ENCODE peak calls at places on chromosomes 3 and 15, in four cellular contexts. D is stomach, C is fibroblast of mammary gland, W is tibial nerve. L is an unnamed sample.

GRCh38 chr15:76056931-76057330 is 2.9 kb upstream of the TMEM266 start:
- DNase-seq in D (no peak), C (no peak), W (no peak), L (no peak)

GRCh38 chr3:194906229-194906629 is 220.5 kb downstream of the FAM43A start:
- DNase-seq in W (no peak), C (peak; percentile 71), D (no peak), L (no peak)

GRCh38 chr3:112774293-112774926 is 72.3 kb downstream of the CD200R1L start:
- DNase-seq in W (no peak), D (no peak), C (peak; percentile 91), L (peak; percentile 78)

GRCh38 chr3:187798531-187799520 is 53.6 kb upstream of the BCL6 start:
- DNase-seq in D (no peak), W (no peak), C (no peak), L (no peak)

GRCh38 chr3:184284696-184285095 is 8.9 kb downstream of the ECE2 start:
- DNase-seq in D (peak; percentile 34), C (peak; percentile 74), W (no peak), L (peak; percentile 65)

GRCh38 chr15:90033448-90033847 is 32.3 kb downstream of the ZNF710 start:
- DNase-seq in D (no peak), C (no peak), W (no peak), L (no peak)

GRCh38 chr15:64356443-64357040 is 569 bp upstream of the CSNK1G1 start:
- DNase-seq in C (peak; percentile 91), D (no peak), W (no peak), L (no peak)

GRCh38 chr15:47794266-47794914 is 77.1 kb downstream of the SEMA6D start:
- DNase-seq in W (no peak), C (peak; percentile 4), D (no peak), L (no peak)

GRCh38 chr15:94671845-94672524 is 440.6 kb downstream of the MCTP2 start:
- DNase-seq in W (no peak), C (no peak), D (no peak), L (peak; percentile 62)

GRCh38 chr3:179323197-179323901 is 518 bp downstream of the ZNF639 start:
- DNase-seq in W (peak; percentile 65), C (peak; percentile 81), D (peak; percentile 65), L (peak; percentile 71)

GRCh38 chr15:55708720-55709119 is 34.2 kb downstream of the PRTG start:
- DNase-seq in W (no peak), C (no peak), D (no peak), L (no peak)

GRCh38 chr3:170033489-170033888 is 4.3 kb upstream of the GPR160 start:
- DNase-seq in W (no peak), D (no peak), C (no peak), L (no peak)

GRCh38 chr15:80645494-80646065 is 49.5 kb upstream of the ABHD17C start:
- DNase-seq in D (no peak), C (peak; percentile 73), W (no peak), L (no peak)

GRCh38 chr3:4979401-4980228 is at the start of gene BHLHE40:
- DNase-seq in W (no peak), C (peak; percentile 27), D (no peak), L (no peak)

GRCh38 chr3:25783661-25784512 is 644 bp upstream of the NGLY1 start:
- DNase-seq in W (no peak), D (peak; percentile 57), C (peak; percentile 71), L (peak; percentile 46)

GRCh38 chr3:184552863-184553262 is 8.7 kb upstream of the EPHB3 start:
- DNase-seq in D (no peak), C (no peak), W (no peak), L (no peak)

GRCh38 chr3:59406943-59407342 is 357.1 kb upstream of the CFAP20DC start:
- DNase-seq in W (no peak), C (no peak), D (no peak), L (no peak)

GRCh38 chr3:114827495-114827894 is 319.6 kb downstream of the ZBTB20 start:
- DNase-seq in D (no peak), C (peak; percentile 71), W (no peak), L (peak; percentile 52)

GRCh38 chr3:101183151-101183550 is 137.2 kb downstream of the IMPG2 start:
- DNase-seq in C (no peak), D (no peak), W (no peak), L (no peak)

GRCh38 chr3:8766148-8766547 is 3.3 kb downstream of the OXTR start:
- DNase-seq in W (no peak), C (no peak), D (no peak), L (no peak)

GRCh38 chr3:8767181-8767666 is 2.2 kb downstream of the OXTR start:
- DNase-seq in D (no peak), C (no peak), W (no peak), L (no peak)

GRCh38 chr3:8768364-8769087 is 887 bp downstream of the OXTR start:
- DNase-seq in D (no peak), C (no peak), W (no peak), L (no peak)

GRCh38 chr3:8769088-8769822 is at the start of gene OXTR:
- DNase-seq in W (peak; percentile 17), D (peak; percentile 54), C (peak; percentile 62), L (peak; percentile 86)

DNA sequence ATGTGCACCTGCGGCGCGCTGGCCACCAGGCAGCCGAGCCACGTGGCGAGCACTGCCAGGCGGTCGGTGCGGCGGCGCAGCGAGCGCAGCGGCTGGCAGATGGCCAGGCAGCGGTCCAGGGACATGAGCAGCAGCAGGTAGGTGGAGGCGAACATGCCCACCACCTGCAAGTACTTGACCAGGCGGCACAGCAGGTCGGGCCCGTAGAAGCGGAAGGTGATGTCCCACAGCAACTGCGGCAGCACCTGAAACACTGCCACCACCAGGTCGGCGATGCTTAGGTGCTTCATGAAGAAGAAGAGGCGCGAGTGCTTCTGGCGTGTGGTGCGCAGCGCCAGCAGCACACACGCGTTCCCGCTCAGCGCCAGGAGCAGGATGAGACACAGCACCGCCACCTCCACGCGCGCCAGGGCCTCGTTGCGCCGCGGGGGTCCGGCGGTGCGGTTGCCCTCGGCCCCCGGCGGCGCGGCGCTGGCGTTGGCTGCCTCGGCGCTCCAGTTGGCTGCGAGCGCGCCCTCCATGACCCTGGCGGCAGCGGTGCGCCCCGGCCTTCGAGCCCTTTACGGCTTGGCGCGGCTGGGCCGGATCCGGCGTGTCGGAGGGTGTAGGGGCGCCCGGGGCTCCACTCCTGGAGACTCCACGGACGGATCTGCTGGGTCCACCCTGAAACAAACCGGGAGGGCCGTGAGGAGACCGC is 1.6 kb downstream of the OXTR start:
- DNase-seq in C (no peak), D (peak; percentile 50), W (no peak), L (no peak)
- TF ChIP-seq CTCF in C (no peak), D (no peak), W (no peak), L (peak; percentile 30)

DNA sequence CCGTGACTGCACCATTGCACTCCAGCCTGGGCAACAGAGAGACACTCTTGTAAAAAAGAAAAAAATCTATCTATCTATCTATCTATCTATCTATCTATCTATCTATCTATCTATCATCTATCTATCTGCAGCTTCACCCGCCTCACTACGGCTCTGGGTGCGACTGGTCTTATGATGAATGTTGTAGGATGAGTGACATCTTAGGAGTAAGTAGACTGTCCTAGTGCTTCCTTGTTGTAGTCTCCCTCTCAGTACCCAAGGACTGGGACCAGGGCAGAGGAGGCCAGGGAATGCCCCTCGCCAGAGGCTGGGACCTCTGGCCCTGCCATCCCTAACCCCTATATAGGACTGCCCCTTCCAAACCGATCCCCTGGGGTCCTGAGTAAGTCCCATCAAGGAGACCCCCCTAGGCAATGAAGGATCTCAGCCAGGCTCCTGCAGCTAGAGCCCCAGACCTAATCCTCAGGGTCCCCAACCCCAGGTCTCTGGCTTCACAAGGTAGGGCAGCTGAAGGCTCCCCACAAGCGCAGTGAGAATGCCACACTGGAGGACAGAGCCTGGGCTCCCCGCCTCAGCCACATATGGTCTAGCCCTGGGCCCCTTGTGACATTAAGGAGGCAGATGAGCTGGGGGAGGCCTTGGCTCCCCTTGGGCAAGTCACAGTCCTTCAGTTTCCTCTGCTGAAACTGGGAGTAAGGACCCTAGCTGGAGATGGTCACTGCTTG is 880 bp upstream of the SEC13 start:
- DNase-seq in C (no peak), D (no peak), W (no peak), L (no peak)
- H3K4me3 ChIP-seq in C (no peak overlapping the region), D (peak overlapping the region; percentile 98), W (no peak overlapping the region), L (no peak overlapping the region)

GRCh38 chr3:133827136-133827535 is 21.5 kb downstream of the SRPRB start:
- DNase-seq in D (no peak), W (no peak), C (no peak), L (no peak)

GRCh38 chr3:133827684-133828083 is 22.1 kb downstream of the SRPRB start:
- DNase-seq in W (no peak), D (no peak), C (no peak), L (no peak)

GRCh38 chr3:133829310-133829707 is 23.7 kb downstream of the SRPRB start:
- DNase-seq in W (no peak), D (no peak), C (no peak), L (no peak)

GRCh38 chr3:133830071-133830470 is 24.5 kb downstream of the SRPRB start:
- DNase-seq in C (no peak), W (no peak), D (no peak), L (no peak)

GRCh38 chr3:133828576-133829309 is 23.1 kb downstream of the SRPRB start:
- DNase-seq in W (no peak), D (no peak), C (no peak), L (no peak)
- TF ChIP-seq CTCF in W (no peak), D (no peak), C (no peak), L (no peak)

GRCh38 chr3:50358355-50358926 is 880 bp downstream of the TMEM115 start:
- DNase-seq in W (no peak), C (no peak), D (no peak), L (no peak)

GRCh38 chr3:50356553-50356952 is 2.8 kb downstream of the TMEM115 start:
- DNase-seq in D (peak; percentile 60), W (no peak), C (peak; percentile 61), L (no peak)

GRCh38 chr3:50354186-50354764 is 3.6 kb downstream of the CYB561D2 start:
- DNase-seq in W (no peak), C (no peak), D (no peak), L (no peak)

GRCh38 chr3:50354850-50355249 is 4.2 kb downstream of the CYB561D2 start:
- DNase-seq in D (no peak), W (no peak), C (no peak), L (no peak)

GRCh38 chr3:50355829-50356552 is 3.3 kb downstream of the TMEM115 start:
- DNase-seq in D (peak; percentile 40), W (no peak), C (no peak), L (no peak)
- H3K4me3 ChIP-seq in D (peak overlapping the region; percentile 79), W (no peak overlapping the region), C (peak overlapping the region; percentile 82), L (no peak overlapping the region)